ENCODE peak calls at places on chromosomes 16 and 17, in ten cellular contexts. One of them, this sample, is unnamed.

GRCh38 chr17:82065193-82065637 is 389 bp downstream of the DUS1L start:
- DNase-seq in adipocyte: peak
- DNase-seq in gastrocnemius medialis: no peak
- DNase-seq in ovary: no peak
- DNase-seq in AG04450: no peak
- DNase-seq in Panc1: no peak
- DNase-seq in fibroblast of mammary gland: no peak
- DNase-seq in heart left ventricle: no peak
- DNase-seq in foreskin fibroblast: no peak
- DNase-seq in fibroblast of villous mesenchyme: peak
- DNase-seq in this sample: no peak

GRCh38 chr16:11967195-11967911 is 2.3 kb downstream of the TNFRSF17 start:
- DNase-seq in adipocyte: no peak
- DNase-seq in gastrocnemius medialis: no peak
- DNase-seq in ovary: no peak
- DNase-seq in AG04450: no peak
- DNase-seq in Panc1: no peak
- DNase-seq in fibroblast of mammary gland: no peak
- DNase-seq in heart left ventricle: no peak
- DNase-seq in foreskin fibroblast: no peak
- DNase-seq in fibroblast of villous mesenchyme: no peak
- DNase-seq in this sample: no peak

GRCh38 chr17:69175812-69176517 is 34.3 kb upstream of the ABCA6 start:
- DNase-seq in adipocyte: peak
- DNase-seq in gastrocnemius medialis: no peak
- DNase-seq in ovary: no peak
- DNase-seq in AG04450: peak
- DNase-seq in Panc1: no peak
- DNase-seq in fibroblast of mammary gland: peak
- DNase-seq in heart left ventricle: no peak
- DNase-seq in foreskin fibroblast: peak
- DNase-seq in fibroblast of villous mesenchyme: peak
- DNase-seq in this sample: peak

GRCh38 chr16:12271006-12271405 is 294.5 kb downstream of the SNX29 start:
- DNase-seq in adipocyte: peak
- DNase-seq in gastrocnemius medialis: no peak
- DNase-seq in ovary: no peak
- DNase-seq in AG04450: no peak
- DNase-seq in Panc1: no peak
- DNase-seq in fibroblast of mammary gland: peak
- DNase-seq in heart left ventricle: no peak
- DNase-seq in foreskin fibroblast: no peak
- DNase-seq in fibroblast of villous mesenchyme: peak
- DNase-seq in this sample: no peak

GRCh38 chr17:39666231-39666600 is 1.1 kb downstream of the TCAP start:
- DNase-seq in adipocyte: no peak
- DNase-seq in gastrocnemius medialis: no peak
- DNase-seq in ovary: no peak
- DNase-seq in AG04450: no peak
- DNase-seq in Panc1: no peak
- DNase-seq in fibroblast of mammary gland: no peak
- DNase-seq in heart left ventricle: no peak
- DNase-seq in foreskin fibroblast: no peak
- DNase-seq in fibroblast of villous mesenchyme: no peak
- DNase-seq in this sample: no peak

GRCh38 chr17:69471406-69471805 is 56.9 kb downstream of the MAP2K6 start:
- DNase-seq in adipocyte: no peak
- DNase-seq in gastrocnemius medialis: no peak
- DNase-seq in ovary: no peak
- DNase-seq in AG04450: no peak
- DNase-seq in Panc1: no peak
- DNase-seq in fibroblast of mammary gland: no peak
- DNase-seq in heart left ventricle: no peak
- DNase-seq in foreskin fibroblast: no peak
- DNase-seq in fibroblast of villous mesenchyme: no peak
- DNase-seq in this sample: no peak

GRCh38 chr17:31492880-31493655 is 101.6 kb downstream of the RAB11FIP4 start:
- DNase-seq in adipocyte: no peak
- DNase-seq in gastrocnemius medialis: no peak
- DNase-seq in ovary: no peak
- DNase-seq in AG04450: no peak
- DNase-seq in Panc1: no peak
- DNase-seq in fibroblast of mammary gland: no peak
- DNase-seq in heart left ventricle: peak
- DNase-seq in foreskin fibroblast: no peak
- DNase-seq in fibroblast of villous mesenchyme: no peak
- DNase-seq in this sample: no peak

GRCh38 chr17:52237151-52237550 is 78.6 kb upstream of the CA10 start:
- DNase-seq in adipocyte: no peak
- DNase-seq in gastrocnemius medialis: no peak
- DNase-seq in ovary: no peak
- DNase-seq in AG04450: no peak
- DNase-seq in Panc1: no peak
- DNase-seq in fibroblast of mammary gland: no peak
- DNase-seq in heart left ventricle: no peak
- DNase-seq in foreskin fibroblast: no peak
- DNase-seq in fibroblast of villous mesenchyme: no peak
- DNase-seq in this sample: no peak

GRCh38 chr17:57986841-57987581 is 1.0 kb downstream of the VEZF1 start:
- DNase-seq in adipocyte: peak
- DNase-seq in gastrocnemius medialis: peak
- DNase-seq in ovary: peak
- DNase-seq in AG04450: peak
- DNase-seq in Panc1: no peak
- DNase-seq in fibroblast of mammary gland: peak
- DNase-seq in heart left ventricle: peak
- DNase-seq in foreskin fibroblast: peak
- DNase-seq in fibroblast of villous mesenchyme: peak
- DNase-seq in this sample: no peak

GRCh38 chr16:67967956-67968439 is 439 bp downstream of the SLC12A4 start:
- DNase-seq in adipocyte: peak
- DNase-seq in gastrocnemius medialis: no peak
- DNase-seq in ovary: peak
- DNase-seq in AG04450: no peak
- DNase-seq in Panc1: no peak
- DNase-seq in fibroblast of mammary gland: no peak
- DNase-seq in heart left ventricle: peak
- DNase-seq in foreskin fibroblast: peak
- DNase-seq in fibroblast of villous mesenchyme: peak
- DNase-seq in this sample: no peak

GRCh38 chr16:67967183-67967955 is 1.1 kb downstream of the SLC12A4 start:
- DNase-seq in adipocyte: peak
- DNase-seq in gastrocnemius medialis: no peak
- DNase-seq in ovary: no peak
- DNase-seq in AG04450: no peak
- DNase-seq in Panc1: no peak
- DNase-seq in fibroblast of mammary gland: peak
- DNase-seq in heart left ventricle: no peak
- DNase-seq in foreskin fibroblast: peak
- DNase-seq in fibroblast of villous mesenchyme: peak
- DNase-seq in this sample: no peak

GRCh38 chr16:67966549-67967182 is 1.8 kb downstream of the SLC12A4 start:
- DNase-seq in adipocyte: peak
- DNase-seq in gastrocnemius medialis: peak
- DNase-seq in ovary: peak
- DNase-seq in AG04450: no peak
- DNase-seq in Panc1: no peak
- DNase-seq in fibroblast of mammary gland: peak
- DNase-seq in heart left ventricle: peak
- DNase-seq in foreskin fibroblast: peak
- DNase-seq in fibroblast of villous mesenchyme: peak
- DNase-seq in this sample: no peak

GRCh38 chr16:67964477-67965131 is 3.8 kb downstream of the SLC12A4 start:
- DNase-seq in adipocyte: no peak
- DNase-seq in gastrocnemius medialis: no peak
- DNase-seq in ovary: no peak
- DNase-seq in AG04450: no peak
- DNase-seq in Panc1: no peak
- DNase-seq in fibroblast of mammary gland: no peak
- DNase-seq in heart left ventricle: no peak
- DNase-seq in foreskin fibroblast: no peak
- DNase-seq in fibroblast of villous mesenchyme: no peak
- DNase-seq in this sample: no peak

DNA sequence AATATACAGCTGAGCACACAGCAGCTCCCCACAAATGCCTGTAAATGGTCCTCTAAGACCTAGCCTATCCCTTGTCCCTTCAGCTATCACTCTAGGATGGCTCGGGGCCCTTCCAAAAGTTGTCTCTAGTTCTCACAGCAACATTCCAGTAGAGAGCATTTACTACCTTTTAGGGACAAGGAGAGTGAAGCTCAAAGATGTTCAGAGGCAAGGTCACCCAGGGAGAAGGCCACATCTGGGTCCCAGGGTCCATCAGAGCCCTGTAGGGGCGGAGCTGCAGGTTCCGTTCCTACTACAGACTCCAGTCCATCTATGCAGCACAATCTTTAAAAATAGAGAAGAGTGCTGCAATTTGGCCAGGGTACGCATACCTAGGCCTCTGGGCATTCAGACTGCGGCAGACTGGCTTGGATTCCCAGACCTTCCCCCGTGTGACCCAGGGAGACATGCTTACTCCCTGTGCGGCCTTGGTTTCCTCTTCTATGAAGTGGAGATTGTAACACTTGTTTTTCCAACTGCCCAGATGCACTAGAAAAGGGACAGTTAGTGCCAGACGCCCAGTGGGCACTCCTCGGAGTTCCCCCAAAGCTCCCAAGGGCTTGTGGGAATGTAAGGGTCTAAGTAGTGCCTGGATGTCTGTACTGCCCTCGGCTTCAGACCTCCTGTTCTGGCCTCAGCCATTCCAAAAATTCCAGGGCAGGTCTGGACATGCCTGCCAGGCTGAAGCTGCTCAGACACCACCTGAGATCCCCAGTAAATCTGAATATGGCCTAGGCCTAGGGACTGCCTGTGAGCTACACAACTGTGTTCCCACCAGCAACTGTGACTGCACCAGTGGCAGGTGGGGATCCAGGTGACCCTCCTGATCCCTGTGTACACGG is 2.5 kb downstream of the SLC12A4 start:
- DNase-seq in adipocyte: peak
- DNase-seq in gastrocnemius medialis: peak
- DNase-seq in ovary: no peak
- DNase-seq in AG04450: no peak
- DNase-seq in Panc1: no peak
- DNase-seq in fibroblast of mammary gland: no peak
- DNase-seq in heart left ventricle: no peak
- DNase-seq in foreskin fibroblast: no peak
- DNase-seq in fibroblast of villous mesenchyme: no peak
- DNase-seq in this sample: no peak
- H3K4me3 ChIP-seq in adipocyte: peak
- H3K4me3 ChIP-seq in gastrocnemius medialis: no peak
- H3K4me3 ChIP-seq in ovary: no peak
- H3K4me3 ChIP-seq in AG04450: peak
- H3K4me3 ChIP-seq in Panc1: no peak
- H3K4me3 ChIP-seq in fibroblast of mammary gland: peak
- H3K4me3 ChIP-seq in heart left ventricle: peak
- H3K4me3 ChIP-seq in foreskin fibroblast: peak
- H3K4me3 ChIP-seq in fibroblast of villous mesenchyme: peak
- H3K4me3 ChIP-seq in this sample: peak

DNA sequence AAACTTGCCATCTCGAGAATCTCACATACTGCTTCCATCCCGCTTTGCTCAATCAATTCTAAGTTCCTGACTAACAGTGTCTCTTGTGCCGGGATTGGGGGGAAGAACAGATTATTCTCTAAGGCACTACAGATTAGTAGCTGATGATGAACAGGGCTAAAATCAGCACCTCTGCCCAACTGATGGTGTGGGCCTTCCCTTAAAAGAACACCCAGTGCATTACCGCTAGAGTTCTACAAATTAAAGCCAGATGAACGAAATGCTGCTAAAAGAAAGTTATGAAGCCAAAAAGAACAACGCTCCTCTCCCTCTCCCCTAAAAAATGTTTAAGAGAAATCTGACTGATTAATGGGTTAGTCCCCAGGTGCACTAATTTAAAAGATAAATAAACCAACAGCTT is 4.4 kb downstream of the CDC27 start:
- DNase-seq in adipocyte: peak
- DNase-seq in gastrocnemius medialis: no peak
- DNase-seq in ovary: no peak
- DNase-seq in AG04450: no peak
- DNase-seq in Panc1: no peak
- DNase-seq in fibroblast of mammary gland: peak
- DNase-seq in heart left ventricle: no peak
- DNase-seq in foreskin fibroblast: peak
- DNase-seq in fibroblast of villous mesenchyme: peak
- DNase-seq in this sample: no peak
- H3K4me3 ChIP-seq in adipocyte: peak
- H3K4me3 ChIP-seq in gastrocnemius medialis: no peak
- H3K4me3 ChIP-seq in ovary: no peak
- H3K4me3 ChIP-seq in AG04450: no peak
- H3K4me3 ChIP-seq in Panc1: no peak
- H3K4me3 ChIP-seq in fibroblast of mammary gland: peak
- H3K4me3 ChIP-seq in heart left ventricle: no peak
- H3K4me3 ChIP-seq in foreskin fibroblast: peak
- H3K4me3 ChIP-seq in fibroblast of villous mesenchyme: peak
- H3K4me3 ChIP-seq in this sample: no peak

DNA sequence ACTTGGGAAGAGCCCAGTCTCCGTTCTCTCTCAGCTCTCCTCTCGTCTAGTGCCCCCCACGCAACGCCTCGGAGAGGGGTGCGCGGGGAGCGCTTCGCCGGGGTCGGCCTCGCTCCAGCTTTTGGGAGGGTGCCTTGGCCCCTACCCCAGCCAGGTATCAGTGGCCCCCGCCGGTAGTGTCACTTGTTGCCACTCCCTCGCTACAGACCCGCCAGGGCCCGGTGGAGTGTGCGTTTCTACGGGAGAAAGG is 786 bp upstream of the CDH11 start:
- DNase-seq in adipocyte: no peak
- DNase-seq in gastrocnemius medialis: no peak
- DNase-seq in ovary: no peak
- DNase-seq in AG04450: no peak
- DNase-seq in Panc1: no peak
- DNase-seq in fibroblast of mammary gland: no peak
- DNase-seq in heart left ventricle: no peak
- DNase-seq in foreskin fibroblast: no peak
- DNase-seq in fibroblast of villous mesenchyme: no peak
- DNase-seq in this sample: no peak
- H3K4me3 ChIP-seq in adipocyte: peak
- H3K4me3 ChIP-seq in gastrocnemius medialis: peak
- H3K4me3 ChIP-seq in ovary: peak
- H3K4me3 ChIP-seq in AG04450: peak
- H3K4me3 ChIP-seq in Panc1: peak
- H3K4me3 ChIP-seq in fibroblast of mammary gland: peak
- H3K4me3 ChIP-seq in heart left ventricle: peak
- H3K4me3 ChIP-seq in foreskin fibroblast: peak
- H3K4me3 ChIP-seq in fibroblast of villous mesenchyme: peak
- H3K4me3 ChIP-seq in this sample: peak

DNA sequence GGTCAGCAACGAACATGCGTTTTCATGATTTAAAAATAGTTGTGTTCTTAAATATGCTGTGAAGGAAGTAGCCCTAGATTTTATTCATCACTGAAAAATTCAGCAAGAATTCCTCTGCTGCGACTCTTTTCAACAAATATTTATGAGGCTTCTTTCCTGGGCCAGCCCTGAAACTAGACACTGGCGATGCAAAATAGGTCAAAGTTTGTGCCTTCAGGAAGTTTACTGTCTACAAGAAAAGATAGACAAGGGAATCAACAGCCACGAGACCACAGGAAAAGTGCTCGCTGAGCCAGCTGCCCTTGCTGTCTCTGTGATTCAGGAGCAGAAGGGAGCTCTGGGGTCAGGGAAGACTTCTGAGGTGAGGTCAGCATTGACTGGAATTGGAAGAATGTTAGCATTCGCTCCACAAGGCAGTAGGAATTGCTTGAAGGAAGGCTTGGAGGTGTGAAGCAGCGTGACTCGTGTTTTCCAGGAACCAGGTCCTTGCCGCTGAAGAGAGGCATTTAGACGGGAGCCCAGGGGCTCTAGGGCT is 1.9 kb upstream of the RPL26 start:
- DNase-seq in adipocyte: peak
- DNase-seq in gastrocnemius medialis: no peak
- DNase-seq in ovary: no peak
- DNase-seq in AG04450: peak
- DNase-seq in Panc1: no peak
- DNase-seq in fibroblast of mammary gland: peak
- DNase-seq in heart left ventricle: no peak
- DNase-seq in foreskin fibroblast: peak
- DNase-seq in fibroblast of villous mesenchyme: peak
- DNase-seq in this sample: no peak
- H3K4me3 ChIP-seq in adipocyte: peak
- H3K4me3 ChIP-seq in gastrocnemius medialis: no peak
- H3K4me3 ChIP-seq in ovary: no peak
- H3K4me3 ChIP-seq in AG04450: peak
- H3K4me3 ChIP-seq in Panc1: peak
- H3K4me3 ChIP-seq in fibroblast of mammary gland: no peak
- H3K4me3 ChIP-seq in heart left ventricle: no peak
- H3K4me3 ChIP-seq in foreskin fibroblast: peak
- H3K4me3 ChIP-seq in fibroblast of villous mesenchyme: peak
- H3K4me3 ChIP-seq in this sample: no peak